ENCODE peak calls at places on chromosomes 7 and 10, in five cellular contexts. N, K, M, T and C are unnamed samples. For H3K27me3, the result is how much of the 10 kb centered on the place peaks cover.

GRCh38 chr7:44757739-44758138 is 9.1 kb downstream of the ZMIZ2 start:
- DNase-seq in N (no peak), K (no peak), M (no peak), T (no peak), C (no peak)

GRCh38 chr7:49855281-49855980 is 82.0 kb downstream of the VWC2 start:
- DNase-seq in N (peak), K (no peak), M (no peak), T (no peak), C (no peak)

GRCh38 chr10:24873281-24873683 is 79.1 kb downstream of the PRTFDC1 start:
- DNase-seq in N (no peak), K (peak), M (no peak), T (no peak), C (no peak)

GRCh38 chr10:126904807-126905686 is at the start of gene DOCK1:
- DNase-seq in N (peak), K (no peak), M (peak), T (peak), C (peak)

GRCh38 chr7:14092376-14092775 is 102.9 kb upstream of the ETV1 start:
- DNase-seq in N (no peak), K (no peak), M (no peak), T (no peak), C (no peak)

GRCh38 chr7:140883378-140883777 is 41.4 kb downstream of the BRAF start:
- DNase-seq in N (no peak), K (no peak), M (no peak), T (no peak), C (no peak)

GRCh38 chr7:131786204-131786603 is 229.8 kb upstream of the PODXL start:
- DNase-seq in N (no peak), K (no peak), M (no peak), T (no peak), C (no peak)

GRCh38 chr7:151727579-151728285 is 149.2 kb downstream of the PRKAG2 start:
- DNase-seq in N (no peak), K (no peak), M (peak), T (peak), C (peak)

GRCh38 chr10:95963202-95963991 is 55.6 kb downstream of the CC2D2B start:
- DNase-seq in N (no peak), K (peak), M (no peak), T (no peak), C (no peak)

GRCh38 chr7:5396542-5396941 is 27.1 kb downstream of the TNRC18 start:
- DNase-seq in N (no peak), K (peak), M (peak), T (peak), C (peak)

GRCh38 chr7:89200758-89201157 is 405.2 kb upstream of the TEX47 start:
- DNase-seq in N (peak), K (no peak), M (no peak), T (no peak), C (no peak)

DNA sequence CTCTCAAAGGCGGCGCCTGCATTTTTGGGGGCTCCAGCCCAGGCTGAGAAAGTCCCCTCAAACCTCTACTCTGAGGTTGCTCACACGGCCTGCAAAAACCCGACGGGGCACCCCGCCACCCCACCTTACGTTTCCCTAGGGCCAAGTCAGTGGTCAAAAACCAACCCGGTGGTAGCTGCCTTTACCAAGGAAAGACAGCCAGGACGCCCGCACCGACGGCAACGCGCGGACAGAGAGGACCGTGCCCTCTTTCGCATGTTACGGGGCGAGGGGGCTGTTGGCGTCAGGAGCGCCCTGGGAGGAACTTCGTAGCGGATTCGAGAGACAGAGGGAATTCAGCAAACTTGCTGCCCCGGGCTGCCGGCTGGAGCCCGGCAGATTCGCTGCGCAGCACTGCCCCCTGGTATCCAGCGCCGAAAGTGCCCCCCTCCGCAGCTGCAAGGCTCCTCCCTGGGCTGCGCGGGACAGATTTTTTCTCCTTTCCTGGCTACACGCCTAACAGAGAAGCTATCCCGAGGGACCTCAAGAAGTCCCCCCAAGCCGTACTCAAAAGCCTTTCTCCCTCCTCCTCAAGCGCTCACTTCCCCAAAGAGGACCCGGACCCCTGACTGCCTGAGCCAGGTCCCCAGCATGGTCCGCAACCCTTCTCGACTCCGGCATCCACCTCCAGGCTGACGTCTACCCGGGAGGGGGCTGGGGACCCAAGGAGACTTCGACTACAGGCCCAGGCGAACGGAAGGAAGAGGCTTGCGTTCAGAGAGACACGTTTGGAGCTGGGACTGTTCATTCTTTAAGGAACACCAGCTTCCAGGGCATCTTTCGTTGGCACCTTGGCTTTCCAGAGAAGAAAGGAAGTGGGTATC is 27.7 kb upstream of the VAX1 start:
- DNase-seq in N (peak), K (no peak), M (no peak), T (no peak), C (peak)
- H3K27me3 ChIP-seq in N (half or more), K (half or more), M (half or more), T (half or more), C (under half)

DNA sequence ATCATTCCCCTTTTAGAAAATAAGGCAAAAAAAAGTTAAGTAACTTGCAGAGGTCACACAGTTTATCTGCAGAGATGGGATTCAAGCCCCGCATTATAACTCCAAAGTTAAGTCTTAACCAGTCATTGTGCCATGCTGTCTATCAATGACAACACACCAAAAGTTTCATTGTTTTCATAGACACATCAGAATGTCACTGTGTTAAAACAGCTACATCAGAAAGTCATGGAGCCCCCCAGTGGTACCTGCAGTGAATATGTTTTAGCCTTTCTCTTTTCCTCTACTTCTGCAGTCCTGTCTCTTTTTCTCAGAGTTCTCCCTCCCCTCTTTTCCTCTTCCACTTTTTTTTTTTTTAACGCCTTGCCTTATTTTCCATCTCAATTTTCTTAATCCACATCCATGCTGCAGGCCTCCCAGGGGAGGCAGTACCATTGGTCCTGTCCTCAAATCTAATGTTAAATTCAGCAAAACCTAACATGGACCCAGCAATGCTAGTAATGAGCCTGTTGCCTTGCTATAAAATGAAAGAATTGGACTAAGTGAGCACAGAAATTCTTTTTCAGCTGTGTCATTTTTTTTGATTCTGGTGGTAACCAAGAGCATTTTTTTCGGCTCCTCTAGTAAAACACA is 3.8 kb upstream of the NRCAM start:
- DNase-seq in N (peak), K (peak), M (no peak), T (no peak), C (no peak)
- H3K27me3 ChIP-seq in N (under half), K (under half), M (half or more), T (under half), C (under half)

GRCh38 chr7:54542920-54543539 is 855 bp downstream of the VSTM2A start:
- DNase-seq in N (peak), K (peak), M (no peak), T (no peak), C (no peak)

GRCh38 chr7:54544356-54545240 is 2.4 kb downstream of the VSTM2A start:
- DNase-seq in N (peak), K (no peak), M (no peak), T (no peak), C (no peak)

GRCh38 chr7:54546986-54547314 is 4.8 kb downstream of the VSTM2A start:
- DNase-seq in N (no peak), K (no peak), M (no peak), T (no peak), C (no peak)

GRCh38 chr7:54546081-54546985 is 4.2 kb downstream of the VSTM2A start:
- DNase-seq in N (peak), K (peak), M (no peak), T (no peak), C (no peak)

GRCh38 chr7:54545241-54545563 is 3.0 kb downstream of the VSTM2A start:
- DNase-seq in N (no peak), K (no peak), M (no peak), T (no peak), C (no peak)
- H3K27me3 ChIP-seq in N (half or more), K (under half), M (half or more), T (under half), C (under half)

DNA sequence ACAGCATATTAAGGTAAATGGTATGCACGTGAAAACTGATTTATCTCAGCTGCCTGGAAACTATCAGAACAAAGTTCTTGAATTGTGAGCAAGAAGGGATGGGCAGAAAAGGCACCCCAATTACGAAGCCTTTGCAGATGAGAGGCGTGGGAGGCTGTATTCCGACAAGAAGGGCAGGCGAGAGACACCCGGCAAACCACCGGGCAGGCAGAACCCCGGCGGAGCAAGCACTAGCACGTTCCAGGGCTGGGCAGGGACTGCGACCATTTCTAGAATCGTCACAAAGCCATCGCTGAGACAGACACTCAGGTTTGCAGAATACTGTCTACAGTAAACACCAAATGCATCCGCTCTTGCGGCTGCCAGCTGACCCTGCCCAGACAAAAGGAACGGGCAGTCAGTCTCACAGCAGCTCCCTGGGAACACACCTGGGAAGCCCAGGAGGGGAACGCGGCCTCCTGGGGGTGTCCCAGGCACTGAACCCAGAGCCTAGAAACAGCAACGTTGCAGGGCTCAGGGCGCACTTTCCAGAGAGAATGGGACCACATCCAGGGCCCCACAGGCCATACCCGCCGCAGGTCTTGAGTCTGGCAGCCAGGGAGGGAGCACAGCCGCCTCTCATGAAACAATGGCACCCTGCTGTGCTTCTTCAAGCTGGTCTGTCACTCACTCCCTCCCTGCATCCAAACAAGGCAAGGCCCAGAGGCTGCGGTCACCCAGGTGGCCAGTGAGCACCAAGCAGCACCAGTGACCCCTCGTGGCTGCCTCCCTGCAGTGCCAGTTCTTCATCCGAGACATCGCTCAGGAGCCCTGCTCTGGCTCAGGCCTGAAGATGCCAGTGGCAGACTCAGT is 261.9 kb downstream of the PTPRN2 start:
- DNase-seq in N (peak), K (peak), M (no peak), T (peak), C (no peak)
- H3K27me3 ChIP-seq in N (under half), K (under half), M (under half), T (under half), C (under half)

DNA sequence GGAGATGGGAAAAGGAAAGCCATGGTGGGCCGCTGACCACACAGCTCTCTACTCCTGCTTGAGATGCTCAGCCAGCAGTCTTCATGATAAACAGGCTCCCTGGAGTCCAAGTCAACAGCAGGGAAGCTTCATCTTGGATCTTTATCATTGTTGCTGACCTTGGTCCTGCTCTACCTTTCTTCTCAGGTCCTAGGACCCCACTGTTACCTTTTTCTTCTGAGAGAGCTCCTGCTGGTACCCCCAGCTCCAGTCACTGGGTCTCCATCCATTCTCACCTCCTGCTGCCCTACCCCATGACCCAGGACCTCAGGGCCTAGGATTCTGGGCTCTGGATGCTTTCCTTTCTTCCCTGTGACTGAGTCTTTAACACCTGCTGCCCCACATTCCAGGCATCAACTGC is 5.2 kb upstream of the CRTAC1 start:
- DNase-seq in N (no peak), K (no peak), M (no peak), T (no peak), C (no peak)
- H3K27me3 ChIP-seq in N (half or more), K (half or more), M (half or more), T (half or more), C (under half)